ENCODE peak calls at places on chromosomes 11 and 22, in six cellular contexts. One of them, this sample, is unnamed. For H3K4me1, the result is how much of the 10 kb centered on the place peaks cover.

GRCh38 chr11:106983251-106983650 is 35.0 kb downstream of the GUCY1A2 start:
- DNase-seq in tibial artery: no peak
- DNase-seq in endodermal cell: no peak
- DNase-seq in OCI-LY7: no peak
- DNase-seq in body of pancreas: no peak
- DNase-seq in GM23338: no peak
- DNase-seq in this sample: no peak

GRCh38 chr22:20834206-20834605 is 24.4 kb downstream of the PI4KA start:
- DNase-seq in tibial artery: no peak
- DNase-seq in endodermal cell: peak
- DNase-seq in OCI-LY7: no peak
- DNase-seq in body of pancreas: no peak
- DNase-seq in GM23338: no peak
- DNase-seq in this sample: no peak

GRCh38 chr11:75582935-75583709 is 21.1 kb downstream of the SERPINH1 start:
- DNase-seq in tibial artery: peak
- DNase-seq in endodermal cell: peak
- DNase-seq in OCI-LY7: peak
- DNase-seq in body of pancreas: peak
- DNase-seq in GM23338: peak
- DNase-seq in this sample: peak

GRCh38 chr11:77151804-77152513 is 23.9 kb downstream of the MYO7A start:
- DNase-seq in tibial artery: no peak
- DNase-seq in endodermal cell: no peak
- DNase-seq in OCI-LY7: no peak
- DNase-seq in body of pancreas: no peak
- DNase-seq in GM23338: no peak
- DNase-seq in this sample: no peak

GRCh38 chr11:91163619-91164451 is 941.0 kb upstream of the CHORDC1 start:
- DNase-seq in tibial artery: no peak
- DNase-seq in endodermal cell: no peak
- DNase-seq in OCI-LY7: no peak
- DNase-seq in body of pancreas: no peak
- DNase-seq in GM23338: no peak
- DNase-seq in this sample: peak

GRCh38 chr11:122601131-122602125 is 54.1 kb upstream of the UBASH3B start:
- DNase-seq in tibial artery: no peak
- DNase-seq in endodermal cell: no peak
- DNase-seq in OCI-LY7: no peak
- DNase-seq in body of pancreas: no peak
- DNase-seq in GM23338: no peak
- DNase-seq in this sample: no peak

GRCh38 chr11:83257638-83258229 is 28.4 kb downstream of the CCDC90B start:
- DNase-seq in tibial artery: peak
- DNase-seq in endodermal cell: no peak
- DNase-seq in OCI-LY7: no peak
- DNase-seq in body of pancreas: no peak
- DNase-seq in GM23338: no peak
- DNase-seq in this sample: no peak

GRCh38 chr11:11415786-11416390 is 62.8 kb upstream of the CSNK2A3 start:
- DNase-seq in tibial artery: no peak
- DNase-seq in endodermal cell: no peak
- DNase-seq in OCI-LY7: no peak
- DNase-seq in body of pancreas: no peak
- DNase-seq in GM23338: no peak
- DNase-seq in this sample: peak

GRCh38 chr11:57335023-57335342 is 709 bp downstream of the SSRP1 start:
- DNase-seq in tibial artery: no peak
- DNase-seq in endodermal cell: no peak
- DNase-seq in OCI-LY7: no peak
- DNase-seq in body of pancreas: no peak
- DNase-seq in GM23338: no peak
- DNase-seq in this sample: no peak

GRCh38 chr22:17744430-17744829 is 29.8 kb downstream of the BID start:
- DNase-seq in tibial artery: no peak
- DNase-seq in endodermal cell: no peak
- DNase-seq in OCI-LY7: no peak
- DNase-seq in body of pancreas: no peak
- DNase-seq in GM23338: no peak
- DNase-seq in this sample: no peak
- H3K27ac ChIP-seq in tibial artery: no peak
- H3K27ac ChIP-seq in endodermal cell: no peak
- H3K27ac ChIP-seq in OCI-LY7: no peak
- H3K27ac ChIP-seq in body of pancreas: no peak
- H3K27ac ChIP-seq in GM23338: no peak
- H3K27ac ChIP-seq in this sample: no peak

DNA sequence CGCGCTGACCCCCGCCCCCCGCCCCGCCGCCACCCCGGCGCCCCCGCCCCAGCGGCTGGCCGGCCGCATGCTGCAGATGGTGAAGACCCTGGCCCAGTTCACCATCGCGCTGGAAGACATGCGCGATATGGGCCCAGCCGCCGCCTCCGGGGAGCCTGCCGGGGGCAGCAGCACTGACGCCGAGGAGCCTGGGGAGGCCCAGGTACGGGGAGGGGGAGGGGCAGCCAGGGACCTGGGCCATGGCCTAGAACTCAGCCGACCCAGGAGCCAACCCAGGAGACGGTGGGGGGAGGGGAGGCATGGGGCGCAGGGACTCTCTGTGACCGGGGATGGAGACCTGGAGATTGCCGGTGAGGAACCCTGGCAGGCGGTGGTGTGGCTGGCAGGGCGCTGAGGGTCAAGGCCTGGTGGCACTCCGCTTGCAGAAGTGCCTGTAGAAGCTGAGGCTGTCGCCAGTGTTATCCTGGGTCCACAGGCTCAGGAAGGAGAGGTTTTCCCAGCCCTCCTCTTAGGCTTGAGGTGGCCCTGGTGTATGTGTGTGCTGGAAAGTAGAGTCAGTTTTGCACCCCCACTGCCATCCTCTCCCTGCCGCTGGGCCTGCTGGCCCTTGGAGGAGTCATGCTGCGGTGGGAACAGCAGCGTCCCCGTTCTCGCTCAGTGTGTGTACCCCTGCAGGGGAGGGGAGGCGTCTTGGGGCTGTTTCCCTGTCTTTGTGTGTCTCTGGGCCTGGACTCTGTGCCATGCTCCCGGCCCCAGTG is 32.9 kb upstream of the RELT start:
- DNase-seq in tibial artery: no peak
- DNase-seq in endodermal cell: peak
- DNase-seq in OCI-LY7: no peak
- DNase-seq in body of pancreas: peak
- DNase-seq in GM23338: peak
- DNase-seq in this sample: no peak
- H3K4me3 ChIP-seq in tibial artery: peak
- H3K4me3 ChIP-seq in endodermal cell: no peak
- H3K4me3 ChIP-seq in OCI-LY7: no peak
- H3K4me3 ChIP-seq in body of pancreas: no peak
- H3K4me3 ChIP-seq in GM23338: peak
- H3K4me3 ChIP-seq in this sample: no peak

GRCh38 chr11:17533782-17534415 is 10.3 kb downstream of the USH1C start:
- DNase-seq in tibial artery: no peak
- DNase-seq in endodermal cell: peak
- DNase-seq in OCI-LY7: no peak
- DNase-seq in body of pancreas: no peak
- DNase-seq in GM23338: no peak
- DNase-seq in this sample: no peak
- H3K4me1 ChIP-seq in tibial artery: under half
- H3K4me1 ChIP-seq in endodermal cell: under half
- H3K4me1 ChIP-seq in OCI-LY7: under half
- H3K4me1 ChIP-seq in body of pancreas: under half
- H3K4me1 ChIP-seq in GM23338: under half
- H3K4me1 ChIP-seq in this sample: under half

GRCh38 chr11:68297494-68297811 is 14.9 kb upstream of the LRP5 start:
- DNase-seq in tibial artery: no peak
- DNase-seq in endodermal cell: no peak
- DNase-seq in OCI-LY7: no peak
- DNase-seq in body of pancreas: no peak
- DNase-seq in GM23338: no peak
- DNase-seq in this sample: no peak
- H3K27ac ChIP-seq in tibial artery: no peak
- H3K27ac ChIP-seq in endodermal cell: no peak
- H3K27ac ChIP-seq in OCI-LY7: no peak
- H3K27ac ChIP-seq in body of pancreas: peak
- H3K27ac ChIP-seq in GM23338: no peak
- H3K27ac ChIP-seq in this sample: no peak

GRCh38 chr22:50246242-50247175 is 1.7 kb upstream of the TUBGCP6 start:
- DNase-seq in tibial artery: no peak
- DNase-seq in endodermal cell: no peak
- DNase-seq in OCI-LY7: no peak
- DNase-seq in body of pancreas: no peak
- DNase-seq in GM23338: peak
- DNase-seq in this sample: no peak
- H3K4me3 ChIP-seq in tibial artery: peak
- H3K4me3 ChIP-seq in endodermal cell: no peak
- H3K4me3 ChIP-seq in OCI-LY7: peak
- H3K4me3 ChIP-seq in body of pancreas: no peak
- H3K4me3 ChIP-seq in GM23338: peak
- H3K4me3 ChIP-seq in this sample: peak

GRCh38 chr11:78414321-78415051 is 3.1 kb downstream of the GAB2 start:
- DNase-seq in tibial artery: no peak
- DNase-seq in endodermal cell: no peak
- DNase-seq in OCI-LY7: peak
- DNase-seq in body of pancreas: no peak
- DNase-seq in GM23338: peak
- DNase-seq in this sample: peak
- H3K4me1 ChIP-seq in tibial artery: under half
- H3K4me1 ChIP-seq in endodermal cell: under half
- H3K4me1 ChIP-seq in OCI-LY7: under half
- H3K4me1 ChIP-seq in body of pancreas: under half
- H3K4me1 ChIP-seq in GM23338: under half
- H3K4me1 ChIP-seq in this sample: under half